ENCODE peak calls at places on chromosomes 12 and 14, in four cellular contexts. One of them, this sample, is unnamed. For H3K9me3, the result is how much of the 10 kb centered on the place peaks cover.

GRCh38 chr14:71497645-71498086 is 434.6 kb upstream of the RGS6 start:
- DNase-seq in HepG2: no peak
- DNase-seq in stomach: no peak
- DNase-seq in tibial artery: no peak
- DNase-seq in this sample: no peak

GRCh38 chr14:56004807-56005579 is 113.2 kb upstream of the PELI2 start:
- DNase-seq in HepG2: no peak
- DNase-seq in stomach: peak
- DNase-seq in tibial artery: no peak
- DNase-seq in this sample: peak

GRCh38 chr12:123696209-123696608 is 15.9 kb upstream of the ATP6V0A2 start:
- DNase-seq in HepG2: no peak
- DNase-seq in stomach: peak
- DNase-seq in tibial artery: no peak
- DNase-seq in this sample: no peak

GRCh38 chr12:15322164-15323054 is at the start of gene PTPRO:
- DNase-seq in HepG2: no peak
- DNase-seq in stomach: no peak
- DNase-seq in tibial artery: no peak
- DNase-seq in this sample: no peak

GRCh38 chr12:68304626-68305025 is 27.5 kb downstream of the MDM1 start:
- DNase-seq in HepG2: no peak
- DNase-seq in stomach: no peak
- DNase-seq in tibial artery: no peak
- DNase-seq in this sample: no peak

GRCh38 chr12:23729354-23729753 is 220.1 kb downstream of the SOX5 start:
- DNase-seq in HepG2: no peak
- DNase-seq in stomach: no peak
- DNase-seq in tibial artery: no peak
- DNase-seq in this sample: no peak

GRCh38 chr14:81516941-81517797 is 16.5 kb downstream of the SEL1L start:
- DNase-seq in HepG2: peak
- DNase-seq in stomach: no peak
- DNase-seq in tibial artery: no peak
- DNase-seq in this sample: no peak

GRCh38 chr12:6082613-6083012 is 41.9 kb downstream of the VWF start:
- DNase-seq in HepG2: no peak
- DNase-seq in stomach: no peak
- DNase-seq in tibial artery: peak
- DNase-seq in this sample: no peak

GRCh38 chr12:116415408-116416108 is 138.1 kb upstream of the MED13L start:
- DNase-seq in HepG2: no peak
- DNase-seq in stomach: no peak
- DNase-seq in tibial artery: no peak
- DNase-seq in this sample: no peak

GRCh38 chr12:6279631-6280030 is 30.9 kb upstream of the PLEKHG6 start:
- DNase-seq in HepG2: no peak
- DNase-seq in stomach: no peak
- DNase-seq in tibial artery: peak
- DNase-seq in this sample: no peak

GRCh38 chr14:72916174-72916573 is 10.1 kb upstream of the DCAF4 start:
- DNase-seq in HepG2: no peak
- DNase-seq in stomach: no peak
- DNase-seq in tibial artery: no peak
- DNase-seq in this sample: no peak

GRCh38 chr14:99413172-99413571 is 67.5 kb downstream of the SETD3 start:
- DNase-seq in HepG2: no peak
- DNase-seq in stomach: no peak
- DNase-seq in tibial artery: no peak
- DNase-seq in this sample: no peak

GRCh38 chr12:47863985-47864384 is 40.8 kb downstream of the VDR start:
- DNase-seq in HepG2: peak
- DNase-seq in stomach: no peak
- DNase-seq in tibial artery: peak
- DNase-seq in this sample: no peak
- H3K9me3 ChIP-seq in HepG2: under half
- H3K9me3 ChIP-seq in stomach: under half
- H3K9me3 ChIP-seq in tibial artery: under half
- H3K9me3 ChIP-seq in this sample: under half

DNA sequence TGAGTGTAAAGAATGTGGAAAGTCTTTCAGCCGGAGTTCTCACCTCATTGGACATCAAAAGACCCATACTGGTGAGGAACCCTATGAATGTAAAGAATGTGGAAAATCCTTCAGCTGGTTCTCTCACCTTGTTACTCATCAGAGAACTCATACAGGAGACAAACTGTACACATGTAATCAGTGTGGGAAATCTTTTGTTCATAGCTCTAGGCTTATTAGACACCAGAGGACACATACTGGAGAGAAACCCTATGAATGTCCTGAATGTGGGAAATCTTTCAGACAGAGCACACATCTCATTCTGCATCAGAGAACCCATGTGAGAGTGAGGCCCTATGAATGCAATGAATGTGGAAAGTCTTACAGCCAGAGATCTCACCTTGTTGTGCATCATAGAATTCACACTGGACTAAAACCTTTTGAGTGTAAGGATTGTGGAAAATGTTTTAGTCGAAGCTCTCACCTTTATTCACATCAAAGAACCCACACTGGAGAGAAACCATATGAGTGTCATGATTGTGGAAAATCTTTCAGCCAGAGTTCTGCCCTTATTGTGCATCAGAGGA is 25.1 kb upstream of the ZNF268 start:
- DNase-seq in HepG2: no peak
- DNase-seq in stomach: no peak
- DNase-seq in tibial artery: no peak
- DNase-seq in this sample: no peak
- H3K9me3 ChIP-seq in HepG2: half or more
- H3K9me3 ChIP-seq in stomach: half or more
- H3K9me3 ChIP-seq in tibial artery: half or more
- H3K9me3 ChIP-seq in this sample: half or more

GRCh38 chr12:132924356-132924755 is 31.8 kb downstream of the ZNF605 start:
- DNase-seq in HepG2: no peak
- DNase-seq in stomach: no peak
- DNase-seq in tibial artery: no peak
- DNase-seq in this sample: no peak
- H3K9me3 ChIP-seq in HepG2: half or more
- H3K9me3 ChIP-seq in stomach: half or more
- H3K9me3 ChIP-seq in tibial artery: half or more
- H3K9me3 ChIP-seq in this sample: half or more

GRCh38 chr14:93156693-93157369 is 27.9 kb downstream of the MOAP1 start:
- DNase-seq in HepG2: no peak
- DNase-seq in stomach: no peak
- DNase-seq in tibial artery: no peak
- DNase-seq in this sample: no peak
- H3K9me3 ChIP-seq in HepG2: under half
- H3K9me3 ChIP-seq in stomach: under half
- H3K9me3 ChIP-seq in tibial artery: under half
- H3K9me3 ChIP-seq in this sample: under half

GRCh38 chr12:130522244-130522834 is 184.7 kb downstream of the PIWIL1 start:
- DNase-seq in HepG2: no peak
- DNase-seq in stomach: no peak
- DNase-seq in tibial artery: no peak
- DNase-seq in this sample: no peak

GRCh38 chr12:130517588-130517987 is 179.9 kb downstream of the PIWIL1 start:
- DNase-seq in HepG2: no peak
- DNase-seq in stomach: no peak
- DNase-seq in tibial artery: no peak
- DNase-seq in this sample: no peak

GRCh38 chr12:130523208-130523607 is 185.5 kb downstream of the PIWIL1 start:
- DNase-seq in HepG2: no peak
- DNase-seq in stomach: no peak
- DNase-seq in tibial artery: no peak
- DNase-seq in this sample: no peak

GRCh38 chr12:130521375-130522124 is 183.9 kb downstream of the PIWIL1 start:
- DNase-seq in HepG2: no peak
- DNase-seq in stomach: no peak
- DNase-seq in tibial artery: no peak
- DNase-seq in this sample: no peak

GRCh38 chr12:130520784-130521183 is 183.1 kb downstream of the PIWIL1 start:
- DNase-seq in HepG2: no peak
- DNase-seq in stomach: no peak
- DNase-seq in tibial artery: no peak
- DNase-seq in this sample: no peak
- H3K9me3 ChIP-seq in HepG2: under half
- H3K9me3 ChIP-seq in stomach: under half
- H3K9me3 ChIP-seq in tibial artery: under half
- H3K9me3 ChIP-seq in this sample: under half

DNA sequence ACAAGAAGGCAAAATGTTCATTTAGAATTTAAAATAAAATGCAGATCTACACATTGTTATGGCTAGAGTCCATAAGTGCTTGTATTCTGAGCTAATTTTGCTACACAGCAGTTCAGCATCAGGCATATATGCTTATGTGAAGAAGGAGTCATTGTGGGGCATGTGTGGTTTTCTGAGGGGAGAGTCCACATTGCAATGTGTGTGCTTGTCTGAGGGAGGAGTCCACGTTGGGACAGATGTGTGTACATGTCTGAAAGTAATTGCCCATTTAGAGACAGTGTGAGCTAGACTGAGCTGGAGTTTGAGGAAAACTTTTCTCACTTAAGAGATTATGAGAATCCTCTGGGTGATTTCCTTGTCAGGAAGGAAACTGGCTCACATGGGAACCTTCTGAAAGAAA is 767.9 kb downstream of the TMEM121 start:
- DNase-seq in HepG2: no peak
- DNase-seq in stomach: no peak
- DNase-seq in tibial artery: no peak
- DNase-seq in this sample: no peak
- H3K9me3 ChIP-seq in HepG2: under half
- H3K9me3 ChIP-seq in stomach: under half
- H3K9me3 ChIP-seq in tibial artery: under half
- H3K9me3 ChIP-seq in this sample: under half

This sample was measured in mucosa of descending colon.